ENCODE peak calls at places on chromosome 1, in eight cellular contexts. Z, D, C, V, T, J, U and W are unnamed samples.

GRCh38 chr1:58432813-58433668 is 113.5 kb downstream of the OMA1 start:
- DNase-seq in Z (no peak), D (peak; percentile 98), C (no peak), V (no peak), T (no peak), J (no peak), U (no peak), W (no peak)

GRCh38 chr1:208211901-208212843 is 32.0 kb downstream of the PLXNA2 start:
- DNase-seq in Z (no peak), D (peak; percentile 74), C (no peak), V (no peak), T (no peak), J (no peak), U (no peak), W (no peak)

GRCh38 chr1:17370618-17371017 is 1.4 kb upstream of the PADI6 start:
- DNase-seq in Z (no peak), D (no peak), C (no peak), V (no peak), T (no peak), J (no peak), U (no peak), W (no peak)

GRCh38 chr1:18147672-18148071 is 40.1 kb downstream of the IGSF21 start:
- DNase-seq in Z (no peak), D (no peak), C (no peak), V (no peak), T (no peak), J (no peak), U (no peak), W (no peak)

GRCh38 chr1:205663286-205663994 is 16.9 kb downstream of the SLC45A3 start:
- DNase-seq in Z (no peak), D (no peak), C (no peak), V (no peak), T (no peak), J (no peak), U (no peak), W (no peak)

GRCh38 chr1:221712198-221712684 is 29.6 kb downstream of the DUSP10 start:
- DNase-seq in Z (no peak), D (peak; percentile 87), C (no peak), V (no peak), T (no peak), J (no peak), U (peak; percentile 53), W (no peak)

GRCh38 chr1:53601867-53602266 is 137.1 kb downstream of the GLIS1 start:
- DNase-seq in Z (no peak), D (no peak), C (no peak), V (no peak), T (no peak), J (no peak), U (no peak), W (no peak)

GRCh38 chr1:193562121-193562520 is 375.7 kb upstream of the B3GALT2 start:
- DNase-seq in Z (no peak), D (no peak), C (no peak), V (no peak), T (no peak), J (no peak), U (no peak), W (no peak)

GRCh38 chr1:214208525-214208924 is 72.4 kb upstream of the SMYD2 start:
- DNase-seq in Z (no peak), D (no peak), C (no peak), V (no peak), T (no peak), J (no peak), U (no peak), W (no peak)

GRCh38 chr1:192516776-192517297 is 58.7 kb upstream of the RGS1 start:
- DNase-seq in Z (no peak), D (no peak), C (no peak), V (no peak), T (no peak), J (peak; percentile 23), U (peak; percentile 44), W (no peak)

GRCh38 chr1:201309420-201309819 is 26.1 kb downstream of the PKP1 start:
- DNase-seq in Z (peak; percentile 88), D (peak; percentile 78), C (peak; percentile 70), V (peak; percentile 55), T (no peak), J (no peak), U (no peak), W (peak; percentile 93)

GRCh38 chr1:110245876-110246620 is 35.9 kb downstream of the KCNC4 start:
- DNase-seq in Z (no peak), D (peak; percentile 38), C (no peak), V (no peak), T (no peak), J (no peak), U (no peak), W (no peak)

GRCh38 chr1:85022700-85023099 is 25.6 kb downstream of the MCOLN3 start:
- DNase-seq in Z (no peak), D (no peak), C (no peak), V (no peak), T (no peak), J (no peak), U (no peak), W (no peak)

GRCh38 chr1:34267326-34267725 is 90.6 kb downstream of the C1orf94 start:
- DNase-seq in Z (no peak), D (no peak), C (no peak), V (no peak), T (no peak), J (no peak), U (no peak), W (no peak)

GRCh38 chr1:240295811-240296210 is 204.1 kb downstream of the FMN2 start:
- DNase-seq in Z (no peak), D (peak; percentile 14), C (no peak), V (no peak), T (no peak), J (no peak), U (no peak), W (no peak)

GRCh38 chr1:6625579-6626149 is 996 bp downstream of the THAP3 start:
- DNase-seq in Z (no peak), D (peak; percentile 61), C (no peak), V (peak; percentile 38), T (no peak), J (no peak), U (peak; percentile 18), W (no peak)

GRCh38 chr1:150808134-150808533 is at the start of gene CTSK:
- DNase-seq in Z (no peak), D (peak; percentile 48), C (no peak), V (no peak), T (no peak), J (no peak), U (no peak), W (no peak)

GRCh38 chr1:247373721-247374141 is 42.1 kb upstream of the ZNF496 start:
- DNase-seq in Z (peak; percentile 41), D (peak; percentile 44), C (peak; percentile 55), V (peak; percentile 48), T (no peak), J (peak; percentile 52), U (peak; percentile 49), W (peak; percentile 16)

GRCh38 chr1:7454052-7454815 is 316.9 kb upstream of the VAMP3 start:
- DNase-seq in Z (no peak), D (peak; percentile 54), C (no peak), V (peak; percentile 47), T (no peak), J (no peak), U (no peak), W (no peak)

GRCh38 chr1:151990856-151991198 is 2.8 kb downstream of the S100A10 start:
- DNase-seq in Z (peak; percentile 16), D (peak; percentile 84), C (no peak), V (peak; percentile 55), T (no peak), J (no peak), U (no peak), W (peak; percentile 23)

GRCh38 chr1:167562697-167563096 is 9.1 kb upstream of the CREG1 start:
- DNase-seq in Z (no peak), D (peak; percentile 19), C (no peak), V (no peak), T (no peak), J (no peak), U (no peak), W (no peak)

GRCh38 chr1:185654952-185655314 is 79.3 kb upstream of the HMCN1 start:
- DNase-seq in Z (no peak), D (no peak), C (no peak), V (no peak), T (no peak), J (no peak), U (no peak), W (no peak)

GRCh38 chr1:17119076-17119743 is at the start of gene PADI2:
- DNase-seq in Z (peak; percentile 64), D (peak; percentile 58), C (peak; percentile 86), V (peak; percentile 71), T (peak; percentile 9), J (peak; percentile 69), U (peak; percentile 24), W (peak; percentile 87)

GRCh38 chr1:5099018-5099417 is 444.6 kb downstream of the AJAP1 start:
- DNase-seq in Z (no peak), D (no peak), C (no peak), V (no peak), T (no peak), J (no peak), U (no peak), W (peak; percentile 52)

GRCh38 chr1:221336141-221336540 is 405.7 kb downstream of the DUSP10 start:
- DNase-seq in Z (no peak), D (peak; percentile 58), C (no peak), V (no peak), T (no peak), J (no peak), U (no peak), W (no peak)

GRCh38 chr1:1755852-1756251 is 22.4 kb downstream of the NADK start:
- DNase-seq in Z (no peak), D (no peak), C (no peak), V (no peak), T (no peak), J (no peak), U (no peak), W (no peak)